ENCODE peak calls at places on chromosomes 7 and 10, in ten cellular contexts. I is foreskin fibroblast, W is GM06990, X is tibial artery, D is AG04449, G is PC-9, A is fibroblast of lung, L is RWPE1, N is neural progenitor cell, T is fibroblast of pulmonary artery. E is an unnamed sample.

GRCh38 chr7:45347804-45348203 is 190.2 kb downstream of the RAMP3 start:
- DNase-seq in I (peak; percentile 86), W (no peak), X (no peak), D (no peak), G (peak; percentile 23), A (no peak), L (peak; percentile 61), N (no peak), T (no peak), E (no peak)

GRCh38 chr7:44403176-44403759 is 77.9 kb upstream of the CAMK2B start:
- DNase-seq in I (no peak), W (no peak), X (no peak), D (no peak), G (no peak), A (no peak), L (no peak), N (no peak), T (no peak), E (no peak)

GRCh38 chr7:69654381-69654780 is 56.1 kb downstream of the AUTS2 start:
- DNase-seq in I (peak; percentile 36), W (no peak), X (no peak), D (no peak), G (no peak), A (peak; percentile 36), L (no peak), N (no peak), T (peak; percentile 34), E (no peak)

GRCh38 chr7:38276096-38276857 is 2.8 kb upstream of the TARP start:
- DNase-seq in I (no peak), W (no peak), X (no peak), D (no peak), G (no peak), A (no peak), L (no peak), N (no peak), T (no peak), E (no peak)

GRCh38 chr10:113108180-113108835 is 158.3 kb downstream of the TCF7L2 start:
- DNase-seq in I (peak; percentile 19), W (no peak), X (no peak), D (no peak), G (no peak), A (no peak), L (no peak), N (peak; percentile 74), T (no peak), E (peak; percentile 57)

GRCh38 chr7:49791089-49791741 is 17.8 kb downstream of the VWC2 start:
- DNase-seq in I (no peak), W (no peak), X (no peak), D (no peak), G (no peak), A (no peak), L (peak; percentile 17), N (peak; percentile 76), T (no peak), E (peak; percentile 18)

GRCh38 chr10:70679498-70679897 is 7.2 kb downstream of the ADAMTS14 start:
- DNase-seq in I (peak; percentile 96), W (no peak), X (no peak), D (peak; percentile 66), G (no peak), A (peak; percentile 31), L (no peak), N (no peak), T (peak; percentile 33), E (no peak)

GRCh38 chr10:37760817-37761216 is 96.6 kb downstream of the ZNF248 start:
- DNase-seq in I (no peak), W (no peak), X (no peak), D (no peak), G (no peak), A (no peak), L (peak; percentile 49), N (no peak), T (no peak), E (no peak)

GRCh38 chr7:72753781-72754180 is 74.2 kb downstream of the TYW1B start:
- DNase-seq in I (no peak), W (no peak), X (no peak), D (no peak), G (no peak), A (no peak), L (no peak), N (no peak), T (no peak), E (no peak)

GRCh38 chr10:1063232-1063862 is 7.2 kb downstream of the WDR37 start:
- DNase-seq in I (no peak), W (no peak), X (no peak), D (no peak), G (no peak), A (no peak), L (no peak), N (no peak), T (no peak), E (peak; percentile 39)

GRCh38 chr7:105306160-105306784 is 82.4 kb downstream of the SRPK2 start:
- DNase-seq in I (peak; percentile 10), W (no peak), X (no peak), D (no peak), G (no peak), A (no peak), L (no peak), N (no peak), T (peak; percentile 30), E (no peak)

GRCh38 chr7:96187735-96188622 is 133.9 kb downstream of the SLC25A13 start:
- DNase-seq in I (no peak), W (no peak), X (no peak), D (no peak), G (no peak), A (no peak), L (no peak), N (no peak), T (no peak), E (no peak)

GRCh38 chr10:20289055-20289454 is 472.8 kb downstream of the PLXDC2 start:
- DNase-seq in I (no peak), W (no peak), X (no peak), D (no peak), G (no peak), A (no peak), L (no peak), N (no peak), T (no peak), E (no peak)

GRCh38 chr10:111648046-111648445 is 535.5 kb downstream of the GPAM start:
- DNase-seq in I (peak; percentile 90), W (no peak), X (no peak), D (peak; percentile 1), G (no peak), A (no peak), L (no peak), N (no peak), T (no peak), E (no peak)

GRCh38 chr7:3897430-3898385 is 596.7 kb downstream of the SDK1 start:
- DNase-seq in I (peak; percentile 78), W (no peak), X (no peak), D (no peak), G (peak; percentile 14), A (peak; percentile 78), L (peak; percentile 48), N (peak; percentile 49), T (peak; percentile 77), E (peak; percentile 68)

GRCh38 chr10:128573236-128573800 is 447.1 kb upstream of the MKI67 start:
- DNase-seq in I (no peak), W (no peak), X (no peak), D (no peak), G (no peak), A (no peak), L (no peak), N (no peak), T (no peak), E (no peak)

GRCh38 chr10:128570596-128570995 is 444.4 kb upstream of the MKI67 start:
- DNase-seq in I (no peak), W (no peak), X (no peak), D (no peak), G (no peak), A (no peak), L (no peak), N (no peak), T (no peak), E (no peak)

GRCh38 chr10:128571071-128571470 is 444.8 kb upstream of the MKI67 start:
- DNase-seq in I (no peak), W (no peak), X (no peak), D (no peak), G (no peak), A (no peak), L (no peak), N (no peak), T (no peak), E (no peak)

GRCh38 chr10:128572696-128573095 is 446.5 kb upstream of the MKI67 start:
- DNase-seq in I (no peak), W (no peak), X (no peak), D (no peak), G (no peak), A (no peak), L (no peak), N (no peak), T (no peak), E (no peak)

GRCh38 chr10:128571745-128572144 is 445.5 kb upstream of the MKI67 start:
- DNase-seq in I (no peak), W (no peak), X (no peak), D (no peak), G (no peak), A (no peak), L (no peak), N (peak; percentile 18), T (no peak), E (no peak)
- TF ChIP-seq CTCF in I (no peak), W (no peak), X (no peak), D (no peak), G (no peak), A (no peak), L (no peak), N (peak; percentile 45), T (no peak), E (no peak)

DNA sequence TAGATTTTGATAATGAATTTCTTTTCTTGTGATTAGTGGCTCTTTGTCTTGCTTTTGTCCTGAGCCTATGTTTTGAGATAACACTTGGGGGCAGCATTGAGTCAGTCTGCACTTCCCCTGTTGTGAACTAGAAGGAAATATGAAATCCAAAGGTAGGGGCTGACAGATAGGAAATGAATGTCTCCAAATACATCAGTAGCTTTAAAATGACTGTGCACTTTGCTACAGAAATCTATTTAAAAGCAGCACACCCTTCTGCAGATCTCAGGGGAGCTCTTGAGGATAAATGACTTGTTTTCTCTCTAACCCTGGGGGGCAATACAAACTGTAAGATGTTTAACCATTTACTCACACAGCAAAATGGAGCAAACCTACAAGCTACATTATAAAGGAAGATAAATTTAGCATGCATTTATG is 176.0 kb upstream of the MYO3A start:
- DNase-seq in I (no peak), W (no peak), X (no peak), D (no peak), G (peak; percentile 1), A (no peak), L (no peak), N (peak; percentile 59), T (peak; percentile 41), E (peak; percentile 19)
- TF ChIP-seq CTCF in I (no peak), W (peak; percentile 64), X (peak; percentile 37), D (no peak), G (peak; percentile 43), A (peak; percentile 21), L (peak; percentile 56), N (peak; percentile 94), T (peak; percentile 66), E (peak; percentile 57)

GRCh38 chr7:485188-486081 is 34.2 kb downstream of the PDGFA start:
- DNase-seq in I (no peak), W (no peak), X (peak; percentile 62), D (no peak), G (peak; percentile 51), A (no peak), L (no peak), N (no peak), T (no peak), E (no peak)
- TF ChIP-seq CTCF in I (no peak), W (no peak), X (no peak), D (no peak), G (no peak), A (no peak), L (no peak), N (no peak), T (no peak), E (no peak)

GRCh38 chr10:71746344-71747037 is 26.8 kb downstream of the VSIR start:
- DNase-seq in I (peak; percentile 14), W (no peak), X (no peak), D (no peak), G (peak; percentile 57), A (no peak), L (no peak), N (peak; percentile 45), T (no peak), E (peak; percentile 65)
- TF ChIP-seq CTCF in I (no peak), W (no peak), X (no peak), D (no peak), G (no peak), A (no peak), L (no peak), N (peak; percentile 33), T (no peak), E (no peak)

E was measured in activated CD8-positive, alpha-beta T cell treated with anti-CD3 and anti-CD28 coated beads for 36 hours.